ENCODE peak calls at places on chromosomes 6 and 20, in four cellular contexts. W, X, B and N are unnamed samples. For H3K4me1, the result is how much of the 10 kb centered on the place peaks cover.

GRCh38 chr6:161414800-161415199 is 140.9 kb upstream of the AGPAT4 start:
- DNase-seq in W (no peak), X (no peak), B (no peak), N (no peak)

GRCh38 chr6:167781066-167781767 is 45.5 kb upstream of the AFDN start:
- DNase-seq in W (no peak), X (no peak), B (no peak), N (no peak)

GRCh38 chr6:131948692-131949614 is 2.2 kb downstream of the CCN2 start:
- DNase-seq in W (no peak), X (no peak), B (no peak), N (peak)

GRCh38 chr6:12403201-12403826 is 113.2 kb downstream of the EDN1 start:
- DNase-seq in W (no peak), X (no peak), B (no peak), N (no peak)

GRCh38 chr6:45377555-45378323 is at the start of gene SUPT3H:
- DNase-seq in W (peak), X (peak), B (peak), N (peak)

GRCh38 chr6:107185570-107185969 is 70.3 kb upstream of the BEND3 start:
- DNase-seq in W (no peak), X (no peak), B (no peak), N (peak)

GRCh38 chr6:88574666-88575065 is 388.8 kb downstream of the RNGTT start:
- DNase-seq in W (no peak), X (no peak), B (no peak), N (no peak)

GRCh38 chr20:45355209-45355608 is 7.0 kb upstream of the SDC4 start:
- DNase-seq in W (no peak), X (no peak), B (no peak), N (no peak)

GRCh38 chr6:1597924-1598323 is 11.8 kb upstream of the FOXC1 start:
- DNase-seq in W (no peak), X (no peak), B (no peak), N (no peak)

GRCh38 chr6:137978252-137978896 is 111.3 kb downstream of the TNFAIP3 start:
- DNase-seq in W (no peak), X (no peak), B (peak), N (no peak)

GRCh38 chr6:116974942-116975341 is 97.9 kb downstream of the RFX6 start:
- DNase-seq in W (no peak), X (no peak), B (no peak), N (no peak)

GRCh38 chr6:21596379-21597242 is 3.1 kb downstream of the SOX4 start:
- DNase-seq in W (peak), X (peak), B (no peak), N (peak)

GRCh38 chr6:133369755-133370154 is 128.6 kb downstream of the EYA4 start:
- DNase-seq in W (no peak), X (no peak), B (no peak), N (no peak)

GRCh38 chr6:135211306-135211702 is 30.2 kb downstream of the MYB start:
- DNase-seq in W (no peak), X (no peak), B (no peak), N (no peak)

DNA sequence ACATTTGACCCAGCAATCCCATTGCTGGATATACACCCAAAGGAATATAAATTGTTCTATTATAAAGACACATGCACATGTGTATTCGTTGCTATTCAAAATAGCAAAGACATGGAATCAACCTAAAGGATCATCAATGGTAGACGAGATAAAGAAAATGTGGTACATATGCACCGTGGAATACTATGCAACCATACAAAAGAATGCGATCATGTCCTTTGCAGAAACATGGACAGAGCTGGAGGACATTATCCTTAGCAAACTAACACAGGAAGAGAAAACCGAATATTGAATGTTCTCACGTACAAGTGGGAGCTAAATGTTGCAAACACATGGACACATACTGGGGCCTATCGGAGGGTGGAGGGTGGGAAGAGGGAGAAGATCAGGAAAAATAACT is 340.0 kb downstream of the NRN1 start:
- DNase-seq in W (no peak), X (no peak), B (no peak), N (no peak)
- H3K4me1 ChIP-seq in W (under half), X (under half), B (under half), N (under half)

GRCh38 chr6:52573295-52573694 is 3.6 kb downstream of the TRAM2 start:
- DNase-seq in W (no peak), X (no peak), B (no peak), N (no peak)

GRCh38 chr6:52575490-52575868 is 1.4 kb downstream of the TRAM2 start:
- DNase-seq in W (no peak), X (no peak), B (no peak), N (no peak)

GRCh38 chr6:52576392-52577021 is 353 bp downstream of the TRAM2 start:
- DNase-seq in W (peak), X (peak), B (peak), N (peak)

GRCh38 chr6:52576054-52576391 is 837 bp downstream of the TRAM2 start:
- DNase-seq in W (no peak), X (no peak), B (no peak), N (no peak)

GRCh38 chr6:52574709-52575489 is 2.0 kb downstream of the TRAM2 start:
- DNase-seq in W (no peak), X (peak), B (peak), N (no peak)
- H3K4me3 ChIP-seq in W (peak), X (peak), B (peak), N (peak)

DNA sequence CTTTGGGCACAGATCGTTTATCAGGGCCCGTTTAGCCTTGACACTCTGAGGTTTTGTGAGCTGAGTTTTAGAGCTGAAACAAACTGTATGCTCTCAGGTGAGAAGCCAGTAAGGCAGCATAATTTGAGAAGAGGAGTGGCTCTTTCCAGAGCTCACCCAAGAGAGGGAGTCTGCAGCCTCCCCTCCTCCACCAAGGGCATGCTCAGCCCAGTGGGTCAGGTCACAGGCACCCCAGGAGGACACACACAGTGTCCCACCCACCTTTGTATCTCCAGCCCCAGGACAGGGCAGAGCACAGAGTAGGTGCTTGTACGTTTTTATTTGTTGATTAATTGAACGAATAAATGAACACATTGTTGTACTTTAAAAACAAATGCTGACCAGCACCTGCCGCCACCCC is 3.4 kb downstream of the TSPO2 start:
- DNase-seq in W (no peak), X (no peak), B (no peak), N (no peak)
- H3K4me1 ChIP-seq in W (under half), X (under half), B (under half), N (under half)

GRCh38 chr20:540391-541201 is 3.0 kb downstream of the CSNK2A1 start:
- DNase-seq in W (no peak), X (no peak), B (no peak), N (no peak)

GRCh38 chr20:543369-544152 is at the start of gene CSNK2A1:
- DNase-seq in W (peak), X (peak), B (peak), N (peak)

GRCh38 chr20:539848-540247 is 3.7 kb downstream of the CSNK2A1 start:
- DNase-seq in W (no peak), X (no peak), B (peak), N (no peak)

GRCh38 chr20:544153-544725 is 649 bp upstream of the CSNK2A1 start:
- DNase-seq in W (no peak), X (no peak), B (no peak), N (no peak)

DNA sequence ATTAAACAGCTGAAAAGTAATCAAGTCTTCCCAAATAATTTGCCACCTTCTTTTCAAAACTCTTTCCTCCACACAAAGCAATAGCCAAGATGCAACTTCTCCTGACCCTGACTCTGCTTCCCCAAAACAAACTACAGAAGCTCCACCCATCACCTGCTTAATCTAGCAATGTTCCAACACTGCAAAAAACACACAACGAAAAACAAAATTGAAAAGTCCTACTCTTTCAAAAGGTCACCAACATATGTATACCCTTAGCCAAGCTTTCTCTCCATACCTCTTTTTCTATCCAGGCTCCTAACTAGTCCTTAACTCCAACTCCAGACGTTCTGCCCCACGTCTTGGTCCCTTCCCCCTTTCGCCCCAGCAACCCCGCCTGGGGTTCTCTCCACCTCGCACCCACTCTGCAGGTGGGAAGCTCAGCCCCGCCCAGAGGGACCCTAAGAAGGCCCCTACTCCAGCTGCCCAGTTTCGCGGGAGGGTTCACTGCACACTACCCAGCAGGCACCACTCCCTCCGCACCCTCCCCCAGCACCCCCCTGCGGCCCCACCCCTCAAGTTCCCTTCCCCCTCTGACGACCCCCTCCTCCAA is 717 bp downstream of the CSNK2A1 start:
- DNase-seq in W (peak), X (no peak), B (no peak), N (peak)
- H3K4me3 ChIP-seq in W (peak), X (peak), B (peak), N (peak)

GRCh38 chr6:14664616-14665315 is 547.2 kb downstream of the CD83 start:
- DNase-seq in W (no peak), X (no peak), B (no peak), N (no peak)
- H3K4me1 ChIP-seq in W (under half), X (under half), B (under half), N (under half)

GRCh38 chr6:24927234-24927955 is 8.4 kb downstream of the RIPOR2 start:
- DNase-seq in W (no peak), X (no peak), B (no peak), N (no peak)

GRCh38 chr6:24926639-24927038 is 9.1 kb downstream of the RIPOR2 start:
- DNase-seq in W (no peak), X (no peak), B (no peak), N (no peak)

GRCh38 chr6:24925661-24926060 is 10.1 kb downstream of the RIPOR2 start:
- DNase-seq in W (no peak), X (no peak), B (no peak), N (no peak)

GRCh38 chr6:24924956-24925355 is 10.8 kb downstream of the RIPOR2 start:
- DNase-seq in W (no peak), X (no peak), B (no peak), N (no peak)

GRCh38 chr6:24926192-24926591 is 9.6 kb downstream of the RIPOR2 start:
- DNase-seq in W (no peak), X (no peak), B (no peak), N (no peak)
- H3K4me3 ChIP-seq in W (peak), X (peak), B (no peak), N (no peak)

GRCh38 chr20:49701916-49702315 is 11.8 kb downstream of the B4GALT5 start:
- DNase-seq in W (no peak), X (no peak), B (no peak), N (no peak)

GRCh38 chr20:49706548-49707517 is 6.8 kb downstream of the B4GALT5 start:
- DNase-seq in W (no peak), X (no peak), B (no peak), N (no peak)

GRCh38 chr20:49705358-49705757 is 8.3 kb downstream of the B4GALT5 start:
- DNase-seq in W (no peak), X (no peak), B (no peak), N (no peak)

GRCh38 chr20:49701313-49701731 is 12.4 kb downstream of the B4GALT5 start:
- DNase-seq in W (no peak), X (no peak), B (no peak), N (no peak)

DNA sequence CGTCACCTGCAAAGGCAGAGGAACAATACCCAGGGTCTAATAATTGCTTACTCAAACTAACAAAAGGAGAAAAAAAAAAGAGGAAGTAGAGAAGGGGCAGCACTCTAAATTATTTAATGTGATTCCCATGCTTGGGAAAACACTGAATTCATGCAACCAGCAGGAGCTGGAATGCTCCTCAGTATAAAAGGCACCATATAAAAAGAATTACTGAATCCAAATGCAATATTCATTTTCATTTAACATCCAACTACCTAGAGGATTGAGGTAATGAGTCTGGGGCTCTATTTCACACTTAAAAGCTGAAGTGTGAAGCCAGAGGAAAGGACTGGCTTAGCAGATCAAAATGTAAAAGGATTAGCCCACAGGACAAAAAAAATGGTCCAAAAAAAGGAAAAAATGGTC is 8.7 kb downstream of the B4GALT5 start:
- DNase-seq in W (no peak), X (no peak), B (no peak), N (no peak)
- H3K4me1 ChIP-seq in W (half or more), X (under half), B (under half), N (half or more)